ENCODE peak calls at places on chromosomes 2 and 18, in seven cellular contexts. Z, C, E, T, W, J and B are unnamed samples.

GRCh38 chr18:79533591-79533990 is 137.9 kb downstream of the NFATC1 start:
- DNase-seq in W (no peak), E (no peak), T (no peak), Z (no peak), C (no peak), J (no peak), B (no peak)

GRCh38 chr2:240153418-240153817 is 13.0 kb upstream of the OTOS start:
- DNase-seq in C (no peak), T (no peak), J (no peak), W (no peak), E (no peak), Z (no peak), B (no peak)

GRCh38 chr2:232325324-232326273 is 53.0 kb upstream of the ALPP start:
- DNase-seq in W (no peak), E (peak; percentile 71), J (no peak), Z (no peak), C (peak; percentile 34), T (peak; percentile 42), B (peak; percentile 17)

GRCh38 chr2:176084629-176085119 is 912 bp upstream of the EVX2 start:
- DNase-seq in E (no peak), C (no peak), W (no peak), T (no peak), Z (no peak), J (no peak), B (no peak)

GRCh38 chr2:26521054-26521912 is 43.4 kb upstream of the OTOF start:
- DNase-seq in C (peak; percentile 70), Z (peak; percentile 38), T (peak; percentile 18), E (peak; percentile 65), W (peak; percentile 29), J (no peak), B (no peak)

GRCh38 chr18:45839415-45840395 is 14.2 kb downstream of the SIGLEC15 start:
- DNase-seq in T (peak; percentile 23), Z (peak; percentile 10), W (no peak), J (no peak), E (peak; percentile 59), C (peak; percentile 25), B (peak; percentile 70)

GRCh38 chr18:77166523-77166922 is 33.9 kb upstream of the MBP start:
- DNase-seq in T (no peak), C (no peak), Z (no peak), W (no peak), E (no peak), J (no peak), B (no peak)

GRCh38 chr2:23445450-23445868 is 60.5 kb downstream of the KLHL29 start:
- DNase-seq in E (no peak), W (no peak), C (no peak), J (no peak), T (no peak), Z (no peak), B (peak; percentile 29)

GRCh38 chr2:177187631-177188312 is 24.8 kb upstream of the HNRNPA3 start:
- DNase-seq in J (no peak), W (no peak), Z (peak; percentile 45), C (peak; percentile 41), T (peak; percentile 95), E (no peak), B (no peak)

GRCh38 chr18:13608791-13609552 is 117.4 kb downstream of the FAM210A start:
- DNase-seq in C (no peak), T (no peak), Z (no peak), W (no peak), E (no peak), J (no peak), B (no peak)

GRCh38 chr2:48991415-48992131 is 162.7 kb downstream of the FSHR start:
- DNase-seq in W (no peak), Z (no peak), C (no peak), T (no peak), E (no peak), J (no peak), B (no peak)

GRCh38 chr2:105686588-105686987 is 58.1 kb upstream of the NCK2 start:
- DNase-seq in E (no peak), J (no peak), W (no peak), T (no peak), Z (no peak), C (no peak), B (no peak)

GRCh38 chr2:202109737-202110184 is 36.7 kb downstream of the KIAA2012 start:
- DNase-seq in E (no peak), T (no peak), W (peak; percentile 13), C (no peak), Z (no peak), J (no peak), B (no peak)

GRCh38 chr2:179701524-179702110 is 159.8 kb downstream of the ZNF385B start:
- DNase-seq in W (no peak), J (no peak), T (no peak), E (no peak), C (no peak), Z (no peak), B (no peak)

GRCh38 chr18:75362435-75362834 is 65.1 kb downstream of the SMIM21 start:
- DNase-seq in C (no peak), Z (no peak), W (no peak), J (no peak), T (no peak), E (no peak), B (no peak)

GRCh38 chr2:158894078-158894477 is 74.4 kb upstream of the TANC1 start:
- DNase-seq in T (peak; percentile 16), Z (no peak), E (no peak), J (no peak), W (no peak), C (peak; percentile 12), B (no peak)

GRCh38 chr2:50649626-50650397 is 382.1 kb downstream of the NRXN1 start:
- DNase-seq in T (no peak), W (no peak), E (no peak), Z (no peak), J (no peak), C (no peak), B (peak; percentile 61)

GRCh38 chr2:239376351-239376750 is 24.5 kb downstream of the HDAC4 start:
- DNase-seq in E (no peak), C (no peak), T (no peak), W (no peak), J (no peak), Z (no peak), B (no peak)

GRCh38 chr2:14188431-14188830 is 444.1 kb upstream of the LRATD1 start:
- DNase-seq in E (no peak), T (no peak), C (no peak), Z (no peak), W (no peak), J (no peak), B (no peak)

GRCh38 chr2:23065936-23066335 is 319.0 kb upstream of the KLHL29 start:
- DNase-seq in J (no peak), Z (no peak), W (no peak), T (no peak), E (no peak), C (no peak), B (no peak)

DNA sequence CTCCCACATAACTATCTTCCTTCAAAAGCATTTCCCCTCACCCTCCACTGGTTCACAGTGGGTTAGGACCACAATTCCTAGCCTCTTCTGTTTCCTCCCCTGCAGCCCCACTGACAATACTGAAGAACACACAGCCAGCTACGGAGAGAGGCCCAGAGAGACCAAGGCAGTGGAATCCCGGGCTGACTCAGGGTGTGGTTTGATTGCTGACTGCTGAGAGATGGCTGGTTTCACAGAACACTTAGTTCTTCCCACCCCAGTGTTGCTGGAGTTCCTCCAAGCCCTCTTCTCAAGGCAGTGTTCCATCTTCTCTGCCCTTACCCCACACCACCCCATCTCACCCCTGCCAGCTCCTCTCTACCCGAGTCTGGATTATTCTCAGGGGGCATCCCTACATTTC is 43.3 kb upstream of the ZFP36L2 start:
- DNase-seq in T (no peak), C (no peak), Z (no peak), J (no peak), E (no peak), W (no peak), B (no peak)
- H3K9ac ChIP-seq in T (no peak overlapping the region), C (no peak overlapping the region), Z (no peak overlapping the region), J (no peak overlapping the region), E (no peak overlapping the region), W (no peak overlapping the region), B (peak overlapping the region; percentile 37)

GRCh38 chr18:28511421-28511821 is 334.5 kb upstream of the CDH2 start:
- DNase-seq in Z (no peak), T (no peak), W (no peak), J (no peak), E (no peak), C (no peak), B (no peak)
- TF ChIP-seq MAX in Z (no peak), T (no peak), W (no peak), J (no peak), E (no peak), C (no peak), B (no peak)

GRCh38 chr2:211228559-211228958 is 672.2 kb downstream of the CPS1 start:
- DNase-seq in C (no peak), W (no peak), E (no peak), T (no peak), Z (no peak), J (no peak), B (no peak)

GRCh38 chr2:211225784-211226183 is 669.4 kb downstream of the CPS1 start:
- DNase-seq in T (no peak), Z (no peak), J (no peak), W (no peak), E (no peak), C (no peak), B (no peak)
- H3K4me2 ChIP-seq in T (no peak overlapping the region), Z (no peak overlapping the region), J (no peak overlapping the region), W (no peak overlapping the region), E (no peak overlapping the region), C (no peak overlapping the region), B (no peak overlapping the region)

GRCh38 chr2:10402652-10403215 is 45.4 kb downstream of the ODC1 start:
- DNase-seq in Z (no peak), C (no peak), T (no peak), W (no peak), J (no peak), E (no peak), B (no peak)

GRCh38 chr2:10406491-10406890 is 41.6 kb downstream of the ODC1 start:
- DNase-seq in Z (no peak), E (no peak), J (no peak), C (no peak), W (no peak), T (no peak), B (no peak)

GRCh38 chr2:10405441-10405840 is 42.7 kb downstream of the ODC1 start:
- DNase-seq in E (peak; percentile 84), Z (no peak), T (no peak), W (no peak), C (no peak), J (no peak), B (peak; percentile 86)

GRCh38 chr2:10406016-10406415 is 42.1 kb downstream of the ODC1 start:
- DNase-seq in C (no peak), W (no peak), J (no peak), T (no peak), E (no peak), Z (no peak), B (no peak)

DNA sequence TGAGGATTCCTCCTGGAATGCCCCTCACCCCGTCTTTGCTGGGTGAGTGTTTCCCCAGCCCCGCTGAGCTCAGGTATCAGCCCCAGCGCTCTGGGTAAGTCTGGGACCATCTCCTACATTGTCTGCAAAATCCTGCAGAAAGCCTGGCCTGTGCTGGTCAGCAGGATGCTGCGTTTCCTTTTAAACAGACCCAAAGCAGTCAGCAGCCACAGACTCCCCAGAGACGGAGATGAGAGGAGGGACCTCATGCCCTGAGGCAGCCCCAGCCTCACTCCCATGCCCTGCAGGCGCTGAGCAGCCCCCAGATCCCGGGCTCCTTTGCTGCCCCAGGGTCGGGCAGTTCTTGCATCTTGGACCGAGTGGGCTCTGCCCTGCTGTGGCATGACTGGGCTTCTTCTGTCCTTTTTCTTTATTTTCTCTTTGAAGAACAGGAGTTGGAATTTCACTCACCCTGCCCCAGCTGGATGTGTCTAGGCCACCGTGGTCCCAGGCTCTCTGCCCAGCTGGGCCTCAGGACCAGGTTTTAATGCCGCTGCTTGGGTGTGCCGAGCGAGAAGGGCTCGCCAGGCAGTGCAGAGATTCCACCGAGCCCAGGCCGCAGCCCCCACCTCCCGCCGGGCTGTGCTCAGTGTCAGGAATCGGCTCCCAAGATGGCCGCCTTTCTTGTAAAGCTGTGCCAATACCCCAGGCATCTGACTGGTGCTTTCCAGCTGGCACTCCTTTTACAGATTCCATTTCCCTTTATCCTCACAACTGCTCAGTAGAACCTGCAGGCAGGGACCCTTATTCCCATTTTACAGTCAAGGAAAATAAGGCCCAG is 43.6 kb downstream of the ODC1 start:
- DNase-seq in Z (no peak), W (no peak), C (no peak), T (no peak), J (no peak), E (peak; percentile 68), B (no peak)
- H3K9ac ChIP-seq in Z (peak overlapping the region; percentile 24), W (no peak overlapping the region), C (no peak overlapping the region), T (no peak overlapping the region), J (no peak overlapping the region), E (peak overlapping the region; percentile 65), B (peak overlapping the region; percentile 54)